ENCODE peak calls at places on chromosomes 13 and 19, in five cellular contexts. U, O, Q, W and G are unnamed samples.

GRCh38 chr19:15330801-15331418 is 1.4 kb downstream of the BRD4 start:
- DNase-seq in W (no peak), U (no peak), Q (no peak), O (peak; percentile 54), G (no peak)

GRCh38 chr19:52138614-52139290 is 986 bp downstream of the ZNF616 start:
- DNase-seq in Q (peak; percentile 4), U (peak; percentile 74), W (peak; percentile 13), O (peak; percentile 35), G (peak; percentile 6)

GRCh38 chr13:102838982-102839381 is 6.8 kb upstream of the ERCC5 start:
- DNase-seq in W (no peak), O (no peak), U (no peak), Q (no peak), G (no peak)

GRCh38 chr19:54364775-54365257 is at the start of gene LAIR1:
- DNase-seq in O (no peak), W (no peak), Q (no peak), U (no peak), G (no peak)

GRCh38 chr19:34351382-34351802 is 13.6 kb upstream of the GPI start:
- DNase-seq in W (no peak), Q (no peak), O (no peak), U (no peak), G (no peak)

GRCh38 chr19:3431760-3432397 is 48.4 kb downstream of the SMIM24 start:
- DNase-seq in U (no peak), O (no peak), Q (no peak), W (no peak), G (no peak)

GRCh38 chr13:85508683-85509329 is 290.4 kb downstream of the SLITRK6 start:
- DNase-seq in Q (no peak), U (no peak), O (no peak), W (no peak), G (no peak)

GRCh38 chr19:24140099-24140498 is 53.1 kb downstream of the ZNF254 start:
- DNase-seq in W (no peak), Q (no peak), U (no peak), O (peak; percentile 87), G (no peak)

GRCh38 chr19:54673222-54673621 is 10.4 kb downstream of the LILRB4 start:
- DNase-seq in O (no peak), U (no peak), W (no peak), Q (no peak), G (no peak)

GRCh38 chr19:2962018-2962670 is 15.2 kb upstream of the TLE6 start:
- DNase-seq in U (peak; percentile 80), Q (peak; percentile 81), W (peak; percentile 5), O (peak; percentile 77), G (peak; percentile 69)

GRCh38 chr13:45918597-45918996 is 67.0 kb upstream of the SIAH3 start:
- DNase-seq in W (no peak), O (no peak), Q (no peak), U (no peak), G (no peak)